ENCODE peak calls at places on chromosome 9, in ten cellular contexts. V is foreskin keratinocyte; B is neural progenitor cell; U is CD8-positive, alpha-beta T cell; P is kidney; I is fibroblast of pulmonary artery; N is GM23338; F is WTC11; W is foreskin fibroblast; O is PC-3. S is an unnamed sample.

GRCh38 chr9:100730126-100730525 is 152.2 kb downstream of the CAVIN4 start:
- DNase-seq in V (no peak), B (peak; percentile 21), U (no peak), P (no peak), I (no peak), N (no peak), F (no peak), W (no peak), O (no peak), S (no peak)

GRCh38 chr9:108184941-108185340 is 670.8 kb downstream of the ACTL7B start:
- DNase-seq in V (peak; percentile 95), B (no peak), U (no peak), P (peak; percentile 37), I (peak; percentile 59), N (no peak), F (no peak), W (peak; percentile 65), O (peak; percentile 67), S (no peak)

GRCh38 chr9:100587375-100587774 is 9.5 kb downstream of the CAVIN4 start:
- DNase-seq in V (no peak), B (no peak), U (no peak), P (no peak), I (peak; percentile 74), N (no peak), F (no peak), W (no peak), O (peak; percentile 16), S (no peak)

GRCh38 chr9:123651273-123651672 is 278.7 kb downstream of the DENND1A start:
- DNase-seq in V (no peak), B (no peak), U (no peak), P (no peak), I (no peak), N (no peak), F (no peak), W (no peak), O (no peak), S (no peak)

GRCh38 chr9:121954477-121955175 is 138.5 kb downstream of the TTLL11 start:
- DNase-seq in V (no peak), B (no peak), U (no peak), P (peak; percentile 87), I (peak; percentile 88), N (no peak), F (no peak), W (peak; percentile 64), O (no peak), S (no peak)

GRCh38 chr9:18825775-18826174 is 207.2 kb downstream of the SAXO1 start:
- DNase-seq in V (no peak), B (no peak), U (no peak), P (no peak), I (no peak), N (no peak), F (no peak), W (no peak), O (no peak), S (no peak)

GRCh38 chr9:73023025-73023541 is 70.2 kb upstream of the ALDH1A1 start:
- DNase-seq in V (peak; percentile 54), B (peak; percentile 70), U (peak; percentile 59), P (no peak), I (peak; percentile 80), N (peak; percentile 84), F (peak; percentile 58), W (peak; percentile 84), O (peak; percentile 56), S (peak; percentile 67)

GRCh38 chr9:19156026-19156474 is 28.8 kb upstream of the PLIN2 start:
- DNase-seq in V (no peak), B (no peak), U (no peak), P (no peak), I (no peak), N (no peak), F (no peak), W (no peak), O (peak; percentile 3), S (no peak)

GRCh38 chr9:79574716-79575242 is 3.0 kb downstream of the TLE4 start:
- DNase-seq in V (peak; percentile 36), B (no peak), U (no peak), P (no peak), I (no peak), N (no peak), F (no peak), W (peak; percentile 61), O (no peak), S (no peak)

GRCh38 chr9:136054146-136054545 is 40.9 kb downstream of the NACC2 start:
- DNase-seq in V (no peak), B (no peak), U (no peak), P (no peak), I (no peak), N (no peak), F (no peak), W (no peak), O (no peak), S (no peak)

GRCh38 chr9:134361426-134361825 is 35.2 kb downstream of the RXRA start:
- DNase-seq in V (no peak), B (no peak), U (no peak), P (no peak), I (no peak), N (no peak), F (no peak), W (no peak), O (no peak), S (no peak)

GRCh38 chr9:136525841-136526499 is 19.9 kb downstream of the NOTCH1 start:
- DNase-seq in V (no peak), B (peak; percentile 79), U (no peak), P (peak; percentile 90), I (no peak), N (no peak), F (no peak), W (no peak), O (no peak), S (peak; percentile 62)

GRCh38 chr9:134628354-134628736 is 13.3 kb upstream of the COL5A1 start:
- DNase-seq in V (no peak), B (no peak), U (no peak), P (no peak), I (no peak), N (no peak), F (no peak), W (no peak), O (no peak), S (no peak)

GRCh38 chr9:93890436-93890935 is 64.7 kb downstream of the BARX1 start:
- DNase-seq in V (no peak), B (no peak), U (no peak), P (no peak), I (no peak), N (no peak), F (no peak), W (no peak), O (no peak), S (no peak)

GRCh38 chr9:33229359-33230120 is 10.4 kb upstream of the SPINK4 start:
- DNase-seq in V (peak; percentile 98), B (no peak), U (no peak), P (peak; percentile 93), I (no peak), N (peak; percentile 33), F (peak; percentile 26), W (no peak), O (peak; percentile 96), S (no peak)
- TF ChIP-seq CTCF in V (peak; percentile 99), B (no peak), U (no peak), P (peak; percentile 33), I (no peak), N (peak; percentile 69), F (no peak), W (no peak), O (peak; percentile 93), S (no peak)

DNA sequence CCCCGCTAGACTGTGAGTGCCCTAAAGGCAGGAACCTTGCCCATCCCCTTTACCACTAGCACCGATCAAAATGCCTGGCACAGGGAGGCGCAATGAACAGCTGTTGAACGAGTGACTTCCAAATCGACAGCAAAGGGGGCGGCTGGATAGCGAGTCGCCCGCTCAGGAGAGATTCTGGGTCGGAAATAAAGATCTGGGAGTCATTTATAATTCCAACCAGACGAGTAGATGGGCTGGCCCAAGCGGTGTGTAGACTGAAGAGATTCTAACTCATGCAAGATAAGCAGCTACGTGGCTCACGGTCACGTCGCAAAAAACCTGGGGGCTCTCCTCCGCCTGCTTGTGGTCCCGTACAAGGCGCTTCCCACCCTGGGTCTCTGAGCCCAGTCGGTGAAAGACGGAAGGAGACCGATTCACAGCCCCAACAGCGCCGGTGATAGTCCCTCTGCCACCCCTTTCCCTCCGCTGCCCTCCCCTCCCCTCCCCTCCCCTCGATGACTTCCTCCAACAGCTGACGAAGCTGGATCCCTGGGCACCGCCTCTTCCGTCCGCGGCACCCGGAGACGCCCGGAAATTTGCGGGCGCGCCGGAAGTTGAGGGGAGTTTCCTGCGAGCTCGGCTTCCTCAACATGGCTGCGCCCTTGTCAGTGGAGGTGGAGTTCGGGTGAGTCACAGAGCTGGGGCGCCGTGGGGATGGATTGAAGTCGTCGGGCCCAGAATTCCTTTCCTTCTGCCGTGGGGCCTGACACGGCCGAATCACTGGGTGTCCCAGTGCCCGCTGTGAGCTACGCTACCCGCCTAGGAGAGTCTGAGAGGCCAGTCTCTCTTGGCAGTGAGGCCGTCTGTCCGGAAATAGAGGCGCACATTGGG is at the start of gene URM1:
- DNase-seq in V (peak; percentile 94), B (peak; percentile 96), U (peak; percentile 96), P (peak; percentile 98), I (peak; percentile 96), N (peak; percentile 97), F (peak; percentile 92), W (peak; percentile 99), O (peak; percentile 95), S (peak; percentile 90)
- TF ChIP-seq CTCF in V (peak; percentile 29), B (peak; percentile 11), U (no peak), P (no peak), I (no peak), N (peak; percentile 34), F (no peak), W (no peak), O (peak; percentile 23), S (no peak)

GRCh38 chr9:109653470-109653869 is 126.5 kb upstream of the PALM2AKAP2 start:
- DNase-seq in V (no peak), B (no peak), U (no peak), P (no peak), I (no peak), N (peak; percentile 46), F (no peak), W (no peak), O (no peak), S (no peak)
- TF ChIP-seq CTCF in V (no peak), B (no peak), U (no peak), P (no peak), I (no peak), N (peak; percentile 53), F (no peak), W (no peak), O (no peak), S (no peak)

DNA sequence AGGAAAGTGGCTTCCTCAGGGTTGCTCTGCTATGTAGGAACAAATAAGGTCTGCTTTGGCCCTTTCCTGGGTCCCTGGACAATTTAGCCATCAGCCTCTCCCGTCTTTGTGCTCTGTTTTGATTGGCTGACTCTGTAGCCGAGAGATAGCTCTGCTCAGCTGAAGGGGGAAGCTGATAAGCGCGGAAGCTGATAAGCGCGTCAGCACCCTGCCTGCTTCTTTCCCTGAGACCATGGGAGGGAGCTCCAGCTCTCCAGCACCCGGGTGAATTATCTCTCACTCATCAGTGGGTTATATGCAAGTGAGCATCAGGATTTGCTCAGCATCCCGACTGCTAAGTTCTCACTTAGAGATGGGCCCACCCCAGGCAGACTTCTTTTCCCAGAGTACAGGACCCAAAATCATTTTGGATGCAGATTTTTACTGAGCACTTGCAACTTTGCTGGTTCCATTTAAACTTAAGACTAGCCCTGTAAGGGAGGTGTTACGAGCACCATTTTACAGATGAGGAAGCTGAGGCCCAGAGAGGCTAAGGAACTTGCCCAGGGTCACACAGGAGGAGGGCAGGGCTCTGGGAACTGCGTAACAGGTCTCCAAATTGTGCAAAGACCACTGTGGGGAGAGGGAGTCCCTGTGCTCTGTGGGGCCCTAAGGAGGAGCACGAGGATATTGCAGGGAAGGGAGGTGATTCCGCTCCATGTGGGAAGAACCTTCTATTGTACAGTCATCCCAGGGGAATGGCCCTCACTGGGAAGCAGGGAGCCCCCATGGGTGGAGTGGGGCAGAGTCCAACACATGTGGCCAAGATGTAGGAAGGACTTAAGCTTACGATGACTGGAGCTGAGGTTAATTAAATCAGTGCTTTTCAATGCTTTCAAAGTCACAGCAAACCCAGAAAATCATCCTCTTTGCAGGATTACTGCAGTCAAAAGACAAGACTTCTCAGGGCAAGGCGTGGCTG is 83.7 kb upstream of the ORM1 start:
- DNase-seq in V (no peak), B (peak; percentile 72), U (no peak), P (peak; percentile 84), I (peak; percentile 47), N (peak; percentile 64), F (peak; percentile 24), W (peak; percentile 92), O (no peak), S (no peak)
- TF ChIP-seq CTCF in V (peak; percentile 54), B (peak; percentile 43), U (no peak), P (no peak), I (peak; percentile 51), N (peak; percentile 57), F (no peak), W (peak; percentile 51), O (peak; percentile 14), S (no peak)

S was measured in nephron progenitor cell.